ENCODE peak calls at places on chromosomes 6 and 20, in ten cellular contexts. D is upper lobe of left lung, Q is astrocyte, B is right cardiac atrium, A is HepG2, T is lower lobe of right lung, C is heart left ventricle, U is fibroblast of lung, K is upper lobe of right lung, X is A549. N is an unnamed sample.

GRCh38 chr20:9889270-9889981 is 50.5 kb upstream of the PAK5 start:
- DNase-seq in B (no peak), X (no peak), C (no peak), Q (no peak), K (no peak), T (no peak), D (no peak), U (no peak), A (peak; percentile 35), N (no peak)

GRCh38 chr6:157281570-157281969 is 41.7 kb downstream of the TMEM242 start:
- DNase-seq in A (no peak), U (no peak), X (no peak), K (peak; percentile 58), B (peak; percentile 68), D (peak; percentile 65), T (no peak), C (no peak), Q (no peak), N (no peak)

GRCh38 chr6:137866200-137866913 is 702 bp upstream of the TNFAIP3 start:
- DNase-seq in Q (no peak), D (no peak), T (peak; percentile 82), X (no peak), A (no peak), K (no peak), U (no peak), C (no peak), B (peak; percentile 80), N (peak; percentile 61)

GRCh38 chr6:142913511-142914047 is 31.4 kb downstream of the HIVEP2 start:
- DNase-seq in U (no peak), K (peak; percentile 57), Q (no peak), X (no peak), A (no peak), B (no peak), T (no peak), D (no peak), C (no peak), N (no peak)

GRCh38 chr6:41920921-41921711 is at the start of the genes BYSL and MED20:
- DNase-seq in U (peak; percentile 94), K (peak; percentile 95), D (peak; percentile 97), T (peak; percentile 93), A (peak; percentile 92), B (peak; percentile 96), Q (peak; percentile 91), X (peak; percentile 86), C (peak; percentile 94), N (peak; percentile 92)

GRCh38 chr6:149032318-149032598 is 285.3 kb upstream of the TAB2 start:
- DNase-seq in K (no peak), Q (no peak), X (no peak), D (no peak), T (no peak), A (no peak), C (no peak), B (no peak), U (no peak), N (no peak)

GRCh38 chr6:106060167-106060566 is 26.0 kb upstream of the PRDM1 start:
- DNase-seq in D (no peak), C (no peak), Q (no peak), X (no peak), B (no peak), A (no peak), U (no peak), T (no peak), K (no peak), N (no peak)

GRCh38 chr6:161549977-161550655 is 276.3 kb upstream of the AGPAT4 start:
- DNase-seq in U (peak; percentile 6), D (no peak), B (no peak), Q (no peak), A (peak; percentile 30), X (peak; percentile 36), K (no peak), C (no peak), T (no peak), N (no peak)

GRCh38 chr6:3228046-3228671 is 706 bp upstream of the TUBB2B start:
- DNase-seq in A (no peak), X (no peak), D (peak; percentile 85), T (no peak), K (no peak), C (no peak), B (peak; percentile 70), U (no peak), Q (no peak), N (no peak)

GRCh38 chr6:41644297-41644879 is 6.1 kb downstream of the MDFI start:
- DNase-seq in T (peak; percentile 34), U (no peak), D (no peak), B (no peak), C (no peak), X (no peak), A (peak; percentile 43), K (peak; percentile 59), Q (no peak), N (no peak)

GRCh38 chr20:2984956-2985661 is 58.3 kb upstream of the GNRH2 start:
- DNase-seq in Q (peak; percentile 66), U (peak; percentile 79), C (peak; percentile 31), T (no peak), D (no peak), K (no peak), B (no peak), A (no peak), X (no peak), N (no peak)

GRCh38 chr6:30870546-30870945 is 13.8 kb upstream of the DDR1 start:
- DNase-seq in C (no peak), Q (no peak), B (no peak), D (no peak), A (no peak), U (no peak), T (no peak), X (no peak), K (no peak), N (no peak)

GRCh38 chr6:34791164-34791841 is 580 bp upstream of the BLTP3A start:
- DNase-seq in C (peak; percentile 63), K (peak; percentile 78), Q (peak; percentile 14), T (peak; percentile 61), U (peak; percentile 29), D (peak; percentile 40), B (peak; percentile 77), X (peak; percentile 53), A (peak; percentile 62), N (peak; percentile 65)

GRCh38 chr6:34795836-34796425 is 4.0 kb downstream of the BLTP3A start:
- DNase-seq in K (no peak), C (no peak), A (peak; percentile 28), Q (peak; percentile 45), D (no peak), T (no peak), X (no peak), B (no peak), U (peak; percentile 59), N (no peak)

GRCh38 chr6:34793877-34794276 is 2.0 kb downstream of the BLTP3A start:
- DNase-seq in T (no peak), Q (no peak), K (no peak), U (no peak), B (no peak), D (no peak), C (no peak), A (no peak), X (no peak), N (no peak)

GRCh38 chr6:34791842-34792604 is at the start of gene BLTP3A:
- DNase-seq in Q (peak; percentile 35), U (peak; percentile 63), B (peak; percentile 92), A (peak; percentile 59), D (peak; percentile 97), K (peak; percentile 88), T (peak; percentile 84), X (peak; percentile 69), C (peak; percentile 68), N (peak; percentile 88)

GRCh38 chr6:34792605-34793500 is 970 bp downstream of the BLTP3A start:
- DNase-seq in T (no peak), K (no peak), U (peak; percentile 49), Q (peak; percentile 35), D (no peak), B (peak; percentile 61), A (peak; percentile 57), X (peak; percentile 32), C (peak; percentile 40), N (peak; percentile 36)
- H3K4me1 ChIP-seq in T (peaks cover 28% of the 10 kb centered on the region), K (peaks cover 22% of the 10 kb centered on the region), U (peaks cover 3% of the 10 kb centered on the region), Q (peaks cover 23% of the 10 kb centered on the region), D (peaks cover 15% of the 10 kb centered on the region), B (no peaks in the 10 kb centered on the region), A (peaks cover 64% of the 10 kb centered on the region), X (peaks cover 20% of the 10 kb centered on the region), C (peaks cover 36% of the 10 kb centered on the region), N (peaks cover 8% of the 10 kb centered on the region)

GRCh38 chr6:130713144-130713543 is 114.1 kb upstream of the SMLR1 start:
- DNase-seq in T (no peak), A (no peak), K (no peak), B (no peak), C (no peak), Q (no peak), U (no peak), D (no peak), X (no peak), N (no peak)

GRCh38 chr6:130708338-130708737 is 118.9 kb upstream of the SMLR1 start:
- DNase-seq in K (no peak), U (no peak), A (no peak), D (no peak), C (no peak), X (no peak), B (no peak), Q (no peak), T (no peak), N (no peak)
- H3K27ac ChIP-seq in K (no peak overlapping the region), U (no peak overlapping the region), A (no peak overlapping the region), D (no peak overlapping the region), C (no peak overlapping the region), X (no peak overlapping the region), B (no peak overlapping the region), Q (no peak overlapping the region), T (no peak overlapping the region), N (no peak overlapping the region)

GRCh38 chr6:104411302-104411701 is 448.4 kb downstream of the HACE1 start:
- DNase-seq in D (no peak), B (no peak), A (no peak), T (no peak), X (no peak), Q (no peak), K (no peak), C (no peak), U (no peak), N (no peak)
- H3K4me3 ChIP-seq in D (no peak overlapping the region), B (no peak overlapping the region), A (no peak overlapping the region), T (no peak overlapping the region), X (no peak overlapping the region), Q (no peak overlapping the region), K (no peak overlapping the region), C (no peak overlapping the region), U (no peak overlapping the region), N (no peak overlapping the region)

GRCh38 chr20:50189681-50190250 is 864 bp upstream of the CEBPB start:
- DNase-seq in T (peak; percentile 85), A (peak; percentile 79), Q (no peak), U (no peak), B (peak; percentile 85), X (no peak), D (peak; percentile 95), C (no peak), K (peak; percentile 90), N (peak; percentile 65)

GRCh38 chr20:50188879-50189680 is 1.6 kb upstream of the CEBPB start:
- DNase-seq in C (no peak), A (peak; percentile 95), X (no peak), B (peak; percentile 66), U (no peak), K (peak; percentile 81), Q (no peak), D (peak; percentile 83), T (peak; percentile 74), N (peak; percentile 35)

GRCh38 chr20:50191065-50191565 is 485 bp downstream of the CEBPB start:
- DNase-seq in A (no peak), C (peak; percentile 69), Q (no peak), D (peak; percentile 96), U (no peak), K (peak; percentile 92), X (no peak), T (peak; percentile 86), B (peak; percentile 89), N (peak; percentile 74)

GRCh38 chr20:50191566-50192363 is 1.1 kb downstream of the CEBPB start:
- DNase-seq in D (peak; percentile 94), X (no peak), T (peak; percentile 78), K (peak; percentile 80), B (peak; percentile 82), A (peak; percentile 42), Q (peak; percentile 46), C (peak; percentile 59), U (peak; percentile 60), N (peak; percentile 53)

GRCh38 chr20:50190251-50191064 is at the start of gene CEBPB:
- DNase-seq in C (peak; percentile 92), Q (peak; percentile 58), K (peak; percentile 96), U (peak; percentile 78), D (peak; percentile 98), T (peak; percentile 94), A (peak; percentile 90), X (peak; percentile 88), B (peak; percentile 97), N (peak; percentile 92)
- H3K4me1 ChIP-seq in C (peaks cover 27% of the 10 kb centered on the region), Q (peaks cover 27% of the 10 kb centered on the region), K (peaks cover 38% of the 10 kb centered on the region), U (peaks cover 9% of the 10 kb centered on the region), D (peaks cover 48% of the 10 kb centered on the region), T (peaks cover 45% of the 10 kb centered on the region), A (peaks cover 72% of the 10 kb centered on the region), X (peaks cover 57% of the 10 kb centered on the region), B (peaks cover 10% of the 10 kb centered on the region), N (no peaks in the 10 kb centered on the region)